ENCODE peak calls at places on chromosomes 12 and 14, in seven cellular contexts. P, X, Q, U, H, F and N are unnamed samples.

GRCh38 chr12:48979602-48980388 is 1.7 kb downstream of the WNT1 start:
- DNase-seq in P (no peak), X (no peak), Q (no peak), U (peak), H (no peak), F (no peak), N (no peak)

GRCh38 chr12:92943482-92944250 is 14.6 kb upstream of the EEA1 start:
- DNase-seq in P (no peak), X (peak), Q (no peak), U (no peak), H (no peak), F (no peak), N (no peak)

GRCh38 chr12:106327256-106327852 is 24.8 kb downstream of the TCP11L2 start:
- DNase-seq in P (no peak), X (no peak), Q (no peak), U (no peak), H (no peak), F (no peak), N (no peak)

GRCh38 chr12:54337854-54338650 is 13.1 kb downstream of the COPZ1 start:
- DNase-seq in P (no peak), X (no peak), Q (no peak), U (no peak), H (no peak), F (no peak), N (no peak)

GRCh38 chr14:100256339-100256895 is 17.5 kb downstream of the YY1 start:
- DNase-seq in P (no peak), X (peak), Q (no peak), U (no peak), H (no peak), F (no peak), N (no peak)

GRCh38 chr14:59032821-59033220 is 155.6 kb upstream of the DAAM1 start:
- DNase-seq in P (no peak), X (no peak), Q (no peak), U (no peak), H (peak), F (no peak), N (no peak)

GRCh38 chr14:20409226-20409625 is 4.1 kb downstream of the TEP1 start:
- DNase-seq in P (no peak), X (no peak), Q (no peak), U (no peak), H (peak), F (no peak), N (peak)

GRCh38 chr12:96198970-96199369 is 4.8 kb downstream of the ELK3 start:
- DNase-seq in P (no peak), X (no peak), Q (no peak), U (no peak), H (peak), F (no peak), N (peak)

GRCh38 chr12:701896-702539 is 38.8 kb upstream of the NINJ2 start:
- DNase-seq in P (peak), X (no peak), Q (no peak), U (no peak), H (no peak), F (no peak), N (no peak)

GRCh38 chr14:74604896-74605295 is 7.1 kb downstream of the LTBP2 start:
- DNase-seq in P (no peak), X (no peak), Q (no peak), U (no peak), H (no peak), F (no peak), N (no peak)

GRCh38 chr14:26255213-26255612 is 342.6 kb downstream of the NOVA1 start:
- DNase-seq in P (no peak), X (no peak), Q (no peak), U (no peak), H (no peak), F (no peak), N (peak)

GRCh38 chr12:50598321-50598862 is 93.6 kb downstream of the DIP2B start:
- DNase-seq in P (no peak), X (no peak), Q (no peak), U (no peak), H (peak), F (no peak), N (peak)

GRCh38 chr14:76245097-76245496 is 93.4 kb downstream of the GPATCH2L start:
- DNase-seq in P (no peak), X (no peak), Q (no peak), U (no peak), H (no peak), F (no peak), N (no peak)

GRCh38 chr12:82896979-82897378 is 210.3 kb downstream of the TMTC2 start:
- DNase-seq in P (no peak), X (no peak), Q (no peak), U (no peak), H (peak), F (peak), N (peak)

GRCh38 chr14:63853831-63854293 is 1.1 kb downstream of the SYNE2 start:
- DNase-seq in P (no peak), X (peak), Q (no peak), U (peak), H (peak), F (peak), N (peak)

GRCh38 chr14:94123868-94124267 is 5.5 kb downstream of the IFI27L2 start:
- DNase-seq in P (no peak), X (no peak), Q (no peak), U (no peak), H (no peak), F (no peak), N (no peak)

GRCh38 chr12:65891987-65892481 is 67.8 kb downstream of the HMGA2 start:
- DNase-seq in P (peak), X (no peak), Q (peak), U (no peak), H (peak), F (peak), N (peak)

GRCh38 chr12:108302471-108303311 is 36.4 kb downstream of the CMKLR1 start:
- DNase-seq in P (no peak), X (no peak), Q (peak), U (no peak), H (no peak), F (peak), N (peak)

GRCh38 chr12:92927436-92928116 is 1.5 kb downstream of the EEA1 start:
- DNase-seq in P (no peak), X (peak), Q (no peak), U (peak), H (peak), F (peak), N (peak)